ENCODE peak calls at places on chromosomes 2 and 18, in seven cellular contexts. One of them, this sample, is unnamed. For H3K27me3, the result is how much of the 10 kb centered on the place peaks cover.

GRCh38 chr18:58496231-58496630 is 132.7 kb downstream of the ALPK2 start:
- DNase-seq in H7: no peak
- DNase-seq in prostate gland: no peak
- DNase-seq in uterus: no peak
- DNase-seq in lower lobe of right lung: no peak
- DNase-seq in adrenal gland: no peak
- DNase-seq in WERI-Rb-1: no peak
- DNase-seq in this sample: peak

GRCh38 chr2:203878060-203878459 is 10.5 kb downstream of the CTLA4 start:
- DNase-seq in H7: no peak
- DNase-seq in prostate gland: no peak
- DNase-seq in uterus: no peak
- DNase-seq in lower lobe of right lung: no peak
- DNase-seq in adrenal gland: no peak
- DNase-seq in WERI-Rb-1: no peak
- DNase-seq in this sample: no peak

GRCh38 chr18:3526421-3527354 is 76.7 kb downstream of the TGIF1 start:
- DNase-seq in H7: peak
- DNase-seq in prostate gland: no peak
- DNase-seq in uterus: no peak
- DNase-seq in lower lobe of right lung: no peak
- DNase-seq in adrenal gland: no peak
- DNase-seq in WERI-Rb-1: peak
- DNase-seq in this sample: no peak

GRCh38 chr2:98637401-98638144 is 29.2 kb downstream of the UNC50 start:
- DNase-seq in H7: no peak
- DNase-seq in prostate gland: no peak
- DNase-seq in uterus: no peak
- DNase-seq in lower lobe of right lung: no peak
- DNase-seq in adrenal gland: no peak
- DNase-seq in WERI-Rb-1: no peak
- DNase-seq in this sample: no peak

GRCh38 chr18:76458522-76459311 is 36.3 kb downstream of the ZNF516 start:
- DNase-seq in H7: no peak
- DNase-seq in prostate gland: no peak
- DNase-seq in uterus: no peak
- DNase-seq in lower lobe of right lung: peak
- DNase-seq in adrenal gland: no peak
- DNase-seq in WERI-Rb-1: no peak
- DNase-seq in this sample: no peak

GRCh38 chr2:71801969-71802368 is 345.7 kb downstream of the CYP26B1 start:
- DNase-seq in H7: peak
- DNase-seq in prostate gland: no peak
- DNase-seq in uterus: peak
- DNase-seq in lower lobe of right lung: no peak
- DNase-seq in adrenal gland: peak
- DNase-seq in WERI-Rb-1: peak
- DNase-seq in this sample: peak

GRCh38 chr2:71813801-71814470 is 333.7 kb downstream of the CYP26B1 start:
- DNase-seq in H7: no peak
- DNase-seq in prostate gland: no peak
- DNase-seq in uterus: no peak
- DNase-seq in lower lobe of right lung: no peak
- DNase-seq in adrenal gland: peak
- DNase-seq in WERI-Rb-1: no peak
- DNase-seq in this sample: no peak

GRCh38 chr2:50556934-50557575 is 474.9 kb downstream of the NRXN1 start:
- DNase-seq in H7: no peak
- DNase-seq in prostate gland: no peak
- DNase-seq in uterus: no peak
- DNase-seq in lower lobe of right lung: no peak
- DNase-seq in adrenal gland: no peak
- DNase-seq in WERI-Rb-1: no peak
- DNase-seq in this sample: no peak

GRCh38 chr2:70448041-70448440 is 105.6 kb downstream of the TGFA start:
- DNase-seq in H7: no peak
- DNase-seq in prostate gland: no peak
- DNase-seq in uterus: no peak
- DNase-seq in lower lobe of right lung: no peak
- DNase-seq in adrenal gland: no peak
- DNase-seq in WERI-Rb-1: no peak
- DNase-seq in this sample: no peak

GRCh38 chr2:26587966-26588365 is 53.2 kb downstream of the CIB4 start:
- DNase-seq in H7: no peak
- DNase-seq in prostate gland: no peak
- DNase-seq in uterus: no peak
- DNase-seq in lower lobe of right lung: no peak
- DNase-seq in adrenal gland: no peak
- DNase-seq in WERI-Rb-1: peak
- DNase-seq in this sample: no peak

GRCh38 chr2:71595549-71595948 is 142.2 kb downstream of the DYSF start:
- DNase-seq in H7: no peak
- DNase-seq in prostate gland: no peak
- DNase-seq in uterus: no peak
- DNase-seq in lower lobe of right lung: no peak
- DNase-seq in adrenal gland: no peak
- DNase-seq in WERI-Rb-1: no peak
- DNase-seq in this sample: no peak

GRCh38 chr18:6441201-6441600 is 26.5 kb upstream of the L3MBTL4 start:
- DNase-seq in H7: no peak
- DNase-seq in prostate gland: no peak
- DNase-seq in uterus: no peak
- DNase-seq in lower lobe of right lung: no peak
- DNase-seq in adrenal gland: no peak
- DNase-seq in WERI-Rb-1: no peak
- DNase-seq in this sample: no peak

GRCh38 chr2:102473020-102473419 is at the start of gene SLC9A4:
- DNase-seq in H7: peak
- DNase-seq in prostate gland: peak
- DNase-seq in uterus: no peak
- DNase-seq in lower lobe of right lung: peak
- DNase-seq in adrenal gland: peak
- DNase-seq in WERI-Rb-1: peak
- DNase-seq in this sample: no peak

GRCh38 chr2:152097291-152098032 is 1.4 kb downstream of the CACNB4 start:
- DNase-seq in H7: peak
- DNase-seq in prostate gland: peak
- DNase-seq in uterus: peak
- DNase-seq in lower lobe of right lung: no peak
- DNase-seq in adrenal gland: no peak
- DNase-seq in WERI-Rb-1: no peak
- DNase-seq in this sample: peak

GRCh38 chr18:12520442-12520992 is 112.8 kb downstream of the PRELID3A start:
- DNase-seq in H7: no peak
- DNase-seq in prostate gland: no peak
- DNase-seq in uterus: no peak
- DNase-seq in lower lobe of right lung: no peak
- DNase-seq in adrenal gland: no peak
- DNase-seq in WERI-Rb-1: no peak
- DNase-seq in this sample: peak

GRCh38 chr18:49920731-49921130 is 107.4 kb upstream of the ACAA2 start:
- DNase-seq in H7: no peak
- DNase-seq in prostate gland: no peak
- DNase-seq in uterus: no peak
- DNase-seq in lower lobe of right lung: no peak
- DNase-seq in adrenal gland: no peak
- DNase-seq in WERI-Rb-1: no peak
- DNase-seq in this sample: no peak

GRCh38 chr18:21652073-21652472 is 40.0 kb downstream of the SNRPD1 start:
- DNase-seq in H7: no peak
- DNase-seq in prostate gland: no peak
- DNase-seq in uterus: no peak
- DNase-seq in lower lobe of right lung: no peak
- DNase-seq in adrenal gland: no peak
- DNase-seq in WERI-Rb-1: no peak
- DNase-seq in this sample: no peak

GRCh38 chr2:240670402-240670801 is 12.3 kb downstream of the AQP12B start:
- DNase-seq in H7: no peak
- DNase-seq in prostate gland: no peak
- DNase-seq in uterus: no peak
- DNase-seq in lower lobe of right lung: no peak
- DNase-seq in adrenal gland: no peak
- DNase-seq in WERI-Rb-1: no peak
- DNase-seq in this sample: no peak

GRCh38 chr2:240662681-240663080 is 20.0 kb downstream of the AQP12B start:
- DNase-seq in H7: no peak
- DNase-seq in prostate gland: no peak
- DNase-seq in uterus: no peak
- DNase-seq in lower lobe of right lung: no peak
- DNase-seq in adrenal gland: no peak
- DNase-seq in WERI-Rb-1: no peak
- DNase-seq in this sample: no peak

GRCh38 chr2:240663791-240664190 is 18.9 kb downstream of the AQP12B start:
- DNase-seq in H7: no peak
- DNase-seq in prostate gland: no peak
- DNase-seq in uterus: no peak
- DNase-seq in lower lobe of right lung: no peak
- DNase-seq in adrenal gland: no peak
- DNase-seq in WERI-Rb-1: no peak
- DNase-seq in this sample: no peak

GRCh38 chr2:240664622-240665021 is 18.1 kb downstream of the AQP12B start:
- DNase-seq in H7: no peak
- DNase-seq in prostate gland: no peak
- DNase-seq in uterus: no peak
- DNase-seq in lower lobe of right lung: no peak
- DNase-seq in adrenal gland: no peak
- DNase-seq in WERI-Rb-1: no peak
- DNase-seq in this sample: no peak
- H3K27me3 ChIP-seq in H7: under half
- H3K27me3 ChIP-seq in prostate gland: under half
- H3K27me3 ChIP-seq in uterus: under half
- H3K27me3 ChIP-seq in lower lobe of right lung: under half
- H3K27me3 ChIP-seq in adrenal gland: under half
- H3K27me3 ChIP-seq in WERI-Rb-1: under half
- H3K27me3 ChIP-seq in this sample: under half

GRCh38 chr2:37615808-37616673 is 55.4 kb downstream of the CDC42EP3 start:
- DNase-seq in H7: no peak
- DNase-seq in prostate gland: no peak
- DNase-seq in uterus: no peak
- DNase-seq in lower lobe of right lung: peak
- DNase-seq in adrenal gland: no peak
- DNase-seq in WERI-Rb-1: no peak
- DNase-seq in this sample: no peak
- H3K4me3 ChIP-seq in H7: no peak
- H3K4me3 ChIP-seq in prostate gland: no peak
- H3K4me3 ChIP-seq in uterus: no peak
- H3K4me3 ChIP-seq in lower lobe of right lung: no peak
- H3K4me3 ChIP-seq in adrenal gland: no peak
- H3K4me3 ChIP-seq in WERI-Rb-1: no peak
- H3K4me3 ChIP-seq in this sample: no peak

GRCh38 chr2:104853926-104854506 is at the start of gene POU3F3:
- DNase-seq in H7: peak
- DNase-seq in prostate gland: no peak
- DNase-seq in uterus: peak
- DNase-seq in lower lobe of right lung: no peak
- DNase-seq in adrenal gland: peak
- DNase-seq in WERI-Rb-1: no peak
- DNase-seq in this sample: peak
- H3K27me3 ChIP-seq in H7: half or more
- H3K27me3 ChIP-seq in prostate gland: half or more
- H3K27me3 ChIP-seq in uterus: under half
- H3K27me3 ChIP-seq in lower lobe of right lung: half or more
- H3K27me3 ChIP-seq in adrenal gland: half or more
- H3K27me3 ChIP-seq in WERI-Rb-1: half or more
- H3K27me3 ChIP-seq in this sample: half or more

GRCh38 chr18:55780591-55781071 is 192.6 kb upstream of the TCF4 start:
- DNase-seq in H7: no peak
- DNase-seq in prostate gland: no peak
- DNase-seq in uterus: no peak
- DNase-seq in lower lobe of right lung: no peak
- DNase-seq in adrenal gland: no peak
- DNase-seq in WERI-Rb-1: no peak
- DNase-seq in this sample: no peak

GRCh38 chr18:55778731-55779460 is 190.9 kb upstream of the TCF4 start:
- DNase-seq in H7: peak
- DNase-seq in prostate gland: no peak
- DNase-seq in uterus: no peak
- DNase-seq in lower lobe of right lung: no peak
- DNase-seq in adrenal gland: no peak
- DNase-seq in WERI-Rb-1: no peak
- DNase-seq in this sample: no peak

GRCh38 chr18:55779461-55779710 is 191.4 kb upstream of the TCF4 start:
- DNase-seq in H7: peak
- DNase-seq in prostate gland: peak
- DNase-seq in uterus: no peak
- DNase-seq in lower lobe of right lung: peak
- DNase-seq in adrenal gland: no peak
- DNase-seq in WERI-Rb-1: no peak
- DNase-seq in this sample: peak

GRCh38 chr18:55781481-55781957 is 193.5 kb upstream of the TCF4 start:
- DNase-seq in H7: peak
- DNase-seq in prostate gland: peak
- DNase-seq in uterus: peak
- DNase-seq in lower lobe of right lung: no peak
- DNase-seq in adrenal gland: peak
- DNase-seq in WERI-Rb-1: peak
- DNase-seq in this sample: peak

DNA sequence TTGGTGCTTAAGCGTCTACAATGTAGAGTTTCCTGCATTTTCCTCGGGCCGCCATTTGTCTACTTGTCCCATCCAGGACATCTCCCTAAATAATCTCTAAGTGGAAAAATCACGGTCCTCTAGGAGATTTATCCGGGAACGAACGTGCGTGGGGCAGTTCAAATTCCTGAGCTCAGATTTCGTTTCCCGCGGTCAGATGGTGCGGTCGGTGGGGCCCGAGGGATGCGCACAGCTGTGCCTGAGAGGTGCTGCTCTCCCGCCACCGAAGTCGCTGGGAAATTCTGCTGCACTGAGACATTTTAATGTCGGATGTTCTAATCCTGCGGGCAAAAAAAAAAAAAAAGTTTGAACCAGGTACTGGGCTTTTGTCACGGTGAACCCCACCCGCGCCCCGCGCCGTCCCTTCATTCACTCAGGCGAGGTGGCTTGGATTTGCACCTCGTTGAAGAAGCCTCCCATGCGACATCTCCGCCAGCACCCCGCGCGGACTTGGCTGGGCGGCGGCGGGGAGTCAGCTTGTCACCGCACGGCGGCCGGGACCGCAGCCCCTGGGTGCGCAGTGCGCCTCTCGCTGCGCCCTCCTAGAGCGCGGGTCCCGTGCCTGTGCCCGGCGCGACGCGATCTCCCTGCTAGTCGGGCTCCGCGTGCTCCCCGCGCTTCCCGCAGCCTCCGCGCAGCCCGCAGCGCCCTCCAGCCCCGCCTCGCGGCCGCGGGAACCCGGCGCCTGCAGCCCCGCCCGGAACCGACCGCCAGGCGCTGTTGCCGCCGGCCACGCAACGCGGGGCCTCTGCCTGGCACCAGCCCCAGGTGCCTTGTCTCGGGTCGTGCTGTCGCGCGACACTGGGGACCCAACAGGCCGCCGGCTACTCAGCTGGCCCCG is 192.0 kb upstream of the TCF4 start:
- DNase-seq in H7: peak
- DNase-seq in prostate gland: peak
- DNase-seq in uterus: peak
- DNase-seq in lower lobe of right lung: peak
- DNase-seq in adrenal gland: peak
- DNase-seq in WERI-Rb-1: peak
- DNase-seq in this sample: peak
- H3K4me3 ChIP-seq in H7: peak
- H3K4me3 ChIP-seq in prostate gland: peak
- H3K4me3 ChIP-seq in uterus: peak
- H3K4me3 ChIP-seq in lower lobe of right lung: peak
- H3K4me3 ChIP-seq in adrenal gland: no peak
- H3K4me3 ChIP-seq in WERI-Rb-1: peak
- H3K4me3 ChIP-seq in this sample: peak

This sample was measured in MG63.